ENCODE peak calls at places on chromosomes 7 and 10, in ten cellular contexts. L, Z, X, A, I, M, E, T, Q and B are unnamed samples.

GRCh38 chr7:50648076-50648475 is 82.9 kb upstream of the DDC start:
- DNase-seq in T (no peak), A (no peak), X (no peak), Z (no peak), Q (no peak), E (no peak), M (peak; percentile 13), I (no peak), L (no peak), B (no peak)

GRCh38 chr7:120064565-120064964 is 208.4 kb upstream of the KCND2 start:
- DNase-seq in Z (no peak), I (peak; percentile 89), T (peak; percentile 43), A (no peak), M (no peak), L (no peak), X (no peak), E (no peak), Q (peak; percentile 88), B (no peak)

GRCh38 chr7:127347567-127348246 is 44.8 kb downstream of the ZNF800 start:
- DNase-seq in T (peak; percentile 82), I (peak; percentile 63), Q (peak; percentile 68), E (peak; percentile 11), M (peak; percentile 92), Z (peak; percentile 56), X (peak; percentile 51), A (peak; percentile 79), L (peak; percentile 90), B (peak; percentile 90)

GRCh38 chr10:35821339-35821911 is 179.3 kb upstream of the FZD8 start:
- DNase-seq in L (peak; percentile 73), E (peak; percentile 24), M (no peak), T (peak; percentile 20), A (no peak), I (no peak), Q (peak; percentile 65), Z (no peak), X (peak; percentile 53), B (no peak)

GRCh38 chr7:102061981-102062390 is 224.7 kb upstream of the SH2B2 start:
- DNase-seq in L (no peak), Z (no peak), Q (no peak), M (no peak), X (no peak), I (no peak), T (peak; percentile 76), E (no peak), A (peak; percentile 68), B (no peak)

GRCh38 chr10:114285961-114286441 is 46.9 kb downstream of the VWA2 start:
- DNase-seq in Q (no peak), A (peak; percentile 43), I (no peak), T (no peak), M (no peak), Z (no peak), L (no peak), E (no peak), X (no peak), B (no peak)

GRCh38 chr10:58140706-58141347 is 126.9 kb downstream of the IPMK start:
- DNase-seq in Z (no peak), X (no peak), L (peak; percentile 48), I (no peak), T (no peak), E (no peak), Q (no peak), A (no peak), M (no peak), B (no peak)

GRCh38 chr10:89861199-89861573 is 159.8 kb downstream of the KIF20B start:
- DNase-seq in M (no peak), E (no peak), I (no peak), T (no peak), L (no peak), X (no peak), A (no peak), Q (no peak), Z (no peak), B (no peak)

GRCh38 chr10:105714728-105715127 is 1073.6 kb downstream of the SORCS3 start:
- DNase-seq in L (no peak), E (no peak), T (no peak), I (no peak), Q (no peak), M (no peak), A (no peak), Z (no peak), X (no peak), B (no peak)

GRCh38 chr10:125028291-125028867 is 86.5 kb downstream of the ZRANB1 start:
- DNase-seq in A (no peak), I (no peak), Z (no peak), L (no peak), X (no peak), M (peak; percentile 55), T (no peak), E (no peak), Q (no peak), B (no peak)

GRCh38 chr7:4103352-4104091 is 578.6 kb upstream of the FOXK1 start:
- DNase-seq in X (peak; percentile 43), Z (no peak), A (no peak), M (no peak), E (no peak), Q (peak; percentile 9), T (no peak), L (peak; percentile 62), I (peak; percentile 21), B (no peak)

GRCh38 chr7:92758796-92759431 is 77.5 kb downstream of the CDK6 start:
- DNase-seq in L (no peak), X (no peak), Q (no peak), E (peak; percentile 82), Z (no peak), T (no peak), A (no peak), M (peak; percentile 43), I (no peak), B (no peak)

GRCh38 chr7:38664972-38665371 is 33.8 kb upstream of the AMPH start:
- DNase-seq in X (no peak), T (no peak), Z (no peak), Q (no peak), M (no peak), L (no peak), I (no peak), E (no peak), A (no peak), B (no peak)

GRCh38 chr7:27103489-27104226 is 1.2 kb upstream of the HOXA2 start:
- DNase-seq in I (peak; percentile 49), L (peak; percentile 66), M (peak; percentile 56), Z (no peak), T (no peak), Q (no peak), E (no peak), X (peak; percentile 63), A (no peak), B (peak; percentile 51)

GRCh38 chr7:101340379-101340778 is 18.8 kb upstream of the IFT22 start:
- DNase-seq in L (no peak), I (no peak), M (peak; percentile 36), Q (no peak), T (no peak), A (no peak), Z (no peak), X (no peak), E (no peak), B (no peak)

GRCh38 chr10:86693721-86694369 is 25.5 kb downstream of the LDB3 start:
- DNase-seq in E (peak; percentile 47), A (no peak), T (no peak), I (peak; percentile 61), M (peak; percentile 72), Z (no peak), X (no peak), Q (peak; percentile 65), L (peak; percentile 85), B (no peak)

GRCh38 chr10:103828587-103829186 is 26.7 kb downstream of the SH3PXD2A start:
- DNase-seq in E (no peak), M (no peak), L (no peak), Z (no peak), I (no peak), A (no peak), T (no peak), X (no peak), Q (no peak), B (no peak)

GRCh38 chr7:48876087-48876486 is 48.3 kb upstream of the CDC14C start:
- DNase-seq in Z (no peak), I (no peak), X (no peak), L (no peak), Q (no peak), T (no peak), E (no peak), A (no peak), M (no peak), B (no peak)
- TF ChIP-seq CTCF in Z (no peak), I (no peak), X (no peak), L (peak; percentile 53), Q (no peak), T (no peak), E (peak; percentile 21), A (no peak), M (no peak), B (no peak)

DNA sequence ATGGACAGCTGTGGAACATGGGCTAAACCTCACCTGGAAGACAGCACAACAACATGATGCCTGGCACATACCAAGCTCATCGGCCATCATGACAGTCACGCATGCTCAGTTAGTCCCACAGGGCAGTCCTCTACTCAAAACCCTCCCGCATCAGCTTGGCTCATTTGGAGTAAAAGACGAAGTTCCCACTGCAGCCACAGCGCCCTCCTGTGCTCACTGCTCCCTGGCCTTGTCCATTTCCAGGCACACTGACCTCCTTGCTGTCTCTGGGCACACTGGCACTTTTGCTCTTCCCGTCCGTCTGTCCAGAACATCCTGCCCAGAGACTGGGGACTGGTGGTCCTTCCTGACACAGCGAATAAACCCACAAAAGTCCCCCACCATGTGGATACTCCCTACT is 66.2 kb downstream of the LARP4B start:
- DNase-seq in A (no peak), X (no peak), I (no peak), M (peak; percentile 15), L (peak; percentile 75), Z (no peak), E (no peak), Q (no peak), T (no peak), B (no peak)
- TF ChIP-seq CTCF in A (no peak), X (no peak), I (no peak), M (peak; percentile 33), L (peak; percentile 60), Z (no peak), E (no peak), Q (peak; percentile 30), T (no peak), B (no peak)

DNA sequence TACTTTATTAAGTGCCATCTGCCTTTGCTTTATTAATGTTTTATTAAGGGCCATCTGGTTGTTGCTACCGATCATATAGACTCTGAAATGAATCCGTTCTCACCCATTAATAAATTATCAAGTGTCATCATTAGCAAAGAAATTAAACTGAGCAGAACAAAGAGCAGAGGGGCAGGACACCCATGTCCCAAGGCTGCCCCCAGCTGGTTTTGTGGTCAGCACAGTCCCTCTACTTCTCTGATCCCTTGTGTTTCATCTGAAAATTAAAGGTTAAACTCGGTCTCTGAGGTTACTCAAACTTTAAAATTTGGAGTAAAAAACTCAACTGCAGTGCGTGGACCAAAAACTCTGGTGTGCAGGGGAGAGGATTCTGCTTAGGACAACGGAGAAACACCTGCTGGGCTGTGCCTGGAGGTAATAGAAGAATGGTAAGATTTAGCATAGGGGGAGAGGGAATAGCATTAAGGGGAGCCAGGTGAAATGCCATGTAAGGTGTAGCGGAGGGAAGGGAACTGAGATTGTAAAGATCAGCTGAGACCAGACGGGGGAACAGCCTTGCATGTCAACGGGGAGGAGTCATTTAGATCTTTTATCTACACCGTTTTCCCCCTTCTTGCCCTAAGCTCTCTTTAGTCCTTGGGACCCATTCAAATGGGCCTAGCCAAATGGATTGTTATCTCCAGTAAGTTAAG is 10.8 kb upstream of the GSDME start:
- DNase-seq in Q (no peak), Z (no peak), L (no peak), T (no peak), M (no peak), A (no peak), X (no peak), E (no peak), I (no peak), B (no peak)
- TF ChIP-seq CTCF in Q (no peak), Z (no peak), L (peak; percentile 50), T (peak; percentile 9), M (peak; percentile 26), A (no peak), X (no peak), E (no peak), I (peak; percentile 15), B (peak; percentile 14)

GRCh38 chr7:964401-965231 is 10.1 kb upstream of the ADAP1 start:
- DNase-seq in L (peak; percentile 78), X (no peak), T (no peak), Z (no peak), M (peak; percentile 82), Q (peak; percentile 73), E (peak; percentile 41), A (peak; percentile 44), I (peak; percentile 28), B (no peak)
- TF ChIP-seq CTCF in L (peak; percentile 60), X (peak; percentile 4), T (no peak), Z (no peak), M (peak; percentile 55), Q (peak; percentile 33), E (peak; percentile 49), A (no peak), I (no peak), B (peak; percentile 44)